ENCODE peak calls at places on chromosomes 5 and 9, in six cellular contexts. One of them, this sample, is unnamed.

GRCh38 chr9:15697459-15697858 is 144.6 kb downstream of the CCDC171 start:
- DNase-seq in testis: no peak
- DNase-seq in HepG2: no peak
- DNase-seq in uterus: no peak
- DNase-seq in HCT116: no peak
- DNase-seq in AG09309: peak; percentile 39
- DNase-seq in this sample: peak; percentile 67

GRCh38 chr9:114023961-114024360 is 54.1 kb downstream of the AMBP start:
- DNase-seq in AG09309: no peak
- DNase-seq in uterus: no peak
- DNase-seq in testis: no peak
- DNase-seq in HCT116: no peak
- DNase-seq in HepG2: no peak
- DNase-seq in this sample: no peak

GRCh38 chr5:96661841-96662724 is at the start of gene CAST:
- DNase-seq in HCT116: peak; percentile 87
- DNase-seq in testis: peak; percentile 92
- DNase-seq in HepG2: peak; percentile 84
- DNase-seq in uterus: peak; percentile 94
- DNase-seq in AG09309: peak; percentile 69
- DNase-seq in this sample: peak; percentile 46

GRCh38 chr9:113309204-113309813 is 6.1 kb upstream of the RNF183 start:
- DNase-seq in AG09309: no peak
- DNase-seq in HepG2: peak; percentile 53
- DNase-seq in uterus: no peak
- DNase-seq in HCT116: peak; percentile 8
- DNase-seq in testis: peak; percentile 48
- DNase-seq in this sample: no peak

GRCh38 chr5:27387535-27388073 is 349.2 kb upstream of the CDH9 start:
- DNase-seq in testis: no peak
- DNase-seq in uterus: no peak
- DNase-seq in HCT116: no peak
- DNase-seq in HepG2: no peak
- DNase-seq in AG09309: no peak
- DNase-seq in this sample: no peak

GRCh38 chr5:52760695-52761366 is 26.9 kb upstream of the ITGA1 start:
- DNase-seq in testis: no peak
- DNase-seq in HepG2: no peak
- DNase-seq in HCT116: no peak
- DNase-seq in uterus: no peak
- DNase-seq in AG09309: no peak
- DNase-seq in this sample: no peak

GRCh38 chr9:126341461-126341860 is 14.8 kb downstream of the MVB12B start:
- DNase-seq in AG09309: no peak
- DNase-seq in HepG2: no peak
- DNase-seq in uterus: no peak
- DNase-seq in HCT116: no peak
- DNase-seq in testis: no peak
- DNase-seq in this sample: no peak

GRCh38 chr5:155101697-155102096 is 88.1 kb downstream of the KIF4B start:
- DNase-seq in testis: no peak
- DNase-seq in uterus: no peak
- DNase-seq in AG09309: no peak
- DNase-seq in HCT116: no peak
- DNase-seq in HepG2: no peak
- DNase-seq in this sample: no peak

GRCh38 chr5:78065663-78066062 is 228.8 kb downstream of the AP3B1 start:
- DNase-seq in uterus: no peak
- DNase-seq in testis: no peak
- DNase-seq in HepG2: no peak
- DNase-seq in HCT116: no peak
- DNase-seq in AG09309: no peak
- DNase-seq in this sample: no peak

GRCh38 chr9:81609782-81610738 is 79.3 kb downstream of the TLE1 start:
- DNase-seq in uterus: no peak
- DNase-seq in HepG2: peak; percentile 94
- DNase-seq in testis: no peak
- DNase-seq in AG09309: no peak
- DNase-seq in HCT116: no peak
- DNase-seq in this sample: no peak

GRCh38 chr9:111843971-111844370 is 49.2 kb upstream of the SHOC1 start:
- DNase-seq in HCT116: no peak
- DNase-seq in uterus: no peak
- DNase-seq in HepG2: no peak
- DNase-seq in AG09309: no peak
- DNase-seq in testis: no peak
- DNase-seq in this sample: no peak

GRCh38 chr5:2423634-2424033 is 327.8 kb downstream of the IRX2 start:
- DNase-seq in testis: no peak
- DNase-seq in HCT116: no peak
- DNase-seq in HepG2: no peak
- DNase-seq in uterus: no peak
- DNase-seq in AG09309: no peak
- DNase-seq in this sample: no peak

GRCh38 chr5:84384604-84385575 is at the start of gene EDIL3:
- DNase-seq in HCT116: no peak
- DNase-seq in testis: peak; percentile 47
- DNase-seq in uterus: peak; percentile 37
- DNase-seq in HepG2: no peak
- DNase-seq in AG09309: no peak
- DNase-seq in this sample: no peak

GRCh38 chr5:40446910-40447309 is 232.8 kb upstream of the PTGER4 start:
- DNase-seq in uterus: no peak
- DNase-seq in HCT116: no peak
- DNase-seq in AG09309: peak; percentile 32
- DNase-seq in testis: no peak
- DNase-seq in HepG2: peak; percentile 73
- DNase-seq in this sample: no peak

GRCh38 chr5:11851965-11852745 is 52.1 kb downstream of the CTNND2 start:
- DNase-seq in HepG2: no peak
- DNase-seq in AG09309: no peak
- DNase-seq in HCT116: no peak
- DNase-seq in testis: no peak
- DNase-seq in uterus: no peak
- DNase-seq in this sample: no peak

GRCh38 chr9:82597225-82598158 is 465.4 kb downstream of the RASEF start:
- DNase-seq in testis: no peak
- DNase-seq in AG09309: no peak
- DNase-seq in HepG2: peak; percentile 78
- DNase-seq in HCT116: no peak
- DNase-seq in uterus: no peak
- DNase-seq in this sample: no peak

DNA sequence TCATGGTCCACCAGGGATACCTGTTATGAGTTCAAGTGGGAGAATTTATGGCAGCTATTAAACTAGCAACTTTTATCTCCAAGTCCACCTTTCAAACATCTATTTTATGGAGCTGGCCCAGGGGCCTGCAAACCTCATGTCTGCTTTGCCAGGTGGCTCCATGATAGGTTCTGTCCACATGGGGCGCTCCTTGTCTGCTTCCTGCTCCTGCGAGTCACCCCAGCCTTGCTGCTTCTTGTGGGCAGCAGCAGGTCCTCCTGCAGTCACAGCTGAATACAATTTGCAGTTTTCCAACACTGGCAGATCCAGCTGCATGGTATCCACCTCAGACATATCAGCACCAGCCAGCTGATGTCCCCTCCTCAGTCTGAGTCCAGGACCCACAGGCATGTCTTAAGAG is 39.6 kb upstream of the FRRS1L start:
- DNase-seq in uterus: no peak
- DNase-seq in HCT116: no peak
- DNase-seq in HepG2: peak; percentile 7
- DNase-seq in testis: no peak
- DNase-seq in AG09309: no peak
- DNase-seq in this sample: no peak
- TF ChIP-seq CTCF in uterus: no peak
- TF ChIP-seq CTCF in HCT116: no peak
- TF ChIP-seq CTCF in HepG2: peak; percentile 14
- TF ChIP-seq CTCF in testis: no peak
- TF ChIP-seq CTCF in AG09309: no peak
- TF ChIP-seq CTCF in this sample: no peak

GRCh38 chr5:171453056-171453725 is 33.7 kb downstream of the FGF18 start:
- DNase-seq in testis: no peak
- DNase-seq in uterus: no peak
- DNase-seq in HepG2: no peak
- DNase-seq in AG09309: no peak
- DNase-seq in HCT116: no peak
- DNase-seq in this sample: no peak

GRCh38 chr5:171450423-171451246 is 31.2 kb downstream of the FGF18 start:
- DNase-seq in HepG2: no peak
- DNase-seq in uterus: peak; percentile 72
- DNase-seq in AG09309: peak; percentile 49
- DNase-seq in testis: peak; percentile 29
- DNase-seq in HCT116: no peak
- DNase-seq in this sample: peak; percentile 5

GRCh38 chr5:171453988-171454387 is 34.5 kb downstream of the FGF18 start:
- DNase-seq in testis: no peak
- DNase-seq in HCT116: no peak
- DNase-seq in uterus: no peak
- DNase-seq in HepG2: no peak
- DNase-seq in AG09309: no peak
- DNase-seq in this sample: no peak

GRCh38 chr5:171449426-171449825 is 30.0 kb downstream of the FGF18 start:
- DNase-seq in AG09309: no peak
- DNase-seq in testis: no peak
- DNase-seq in uterus: no peak
- DNase-seq in HepG2: no peak
- DNase-seq in HCT116: no peak
- DNase-seq in this sample: no peak

GRCh38 chr5:171451421-171451820 is 32.0 kb downstream of the FGF18 start:
- DNase-seq in uterus: no peak
- DNase-seq in HCT116: no peak
- DNase-seq in HepG2: no peak
- DNase-seq in AG09309: no peak
- DNase-seq in testis: no peak
- DNase-seq in this sample: no peak
- H3K4me3 ChIP-seq in uterus: no peak overlapping the region
- H3K4me3 ChIP-seq in HCT116: peak overlapping the region; percentile 58
- H3K4me3 ChIP-seq in HepG2: no peak overlapping the region
- H3K4me3 ChIP-seq in AG09309: peak overlapping the region; percentile 15
- H3K4me3 ChIP-seq in testis: peak overlapping the region; percentile 54
- H3K4me3 ChIP-seq in this sample: no peak overlapping the region

DNA sequence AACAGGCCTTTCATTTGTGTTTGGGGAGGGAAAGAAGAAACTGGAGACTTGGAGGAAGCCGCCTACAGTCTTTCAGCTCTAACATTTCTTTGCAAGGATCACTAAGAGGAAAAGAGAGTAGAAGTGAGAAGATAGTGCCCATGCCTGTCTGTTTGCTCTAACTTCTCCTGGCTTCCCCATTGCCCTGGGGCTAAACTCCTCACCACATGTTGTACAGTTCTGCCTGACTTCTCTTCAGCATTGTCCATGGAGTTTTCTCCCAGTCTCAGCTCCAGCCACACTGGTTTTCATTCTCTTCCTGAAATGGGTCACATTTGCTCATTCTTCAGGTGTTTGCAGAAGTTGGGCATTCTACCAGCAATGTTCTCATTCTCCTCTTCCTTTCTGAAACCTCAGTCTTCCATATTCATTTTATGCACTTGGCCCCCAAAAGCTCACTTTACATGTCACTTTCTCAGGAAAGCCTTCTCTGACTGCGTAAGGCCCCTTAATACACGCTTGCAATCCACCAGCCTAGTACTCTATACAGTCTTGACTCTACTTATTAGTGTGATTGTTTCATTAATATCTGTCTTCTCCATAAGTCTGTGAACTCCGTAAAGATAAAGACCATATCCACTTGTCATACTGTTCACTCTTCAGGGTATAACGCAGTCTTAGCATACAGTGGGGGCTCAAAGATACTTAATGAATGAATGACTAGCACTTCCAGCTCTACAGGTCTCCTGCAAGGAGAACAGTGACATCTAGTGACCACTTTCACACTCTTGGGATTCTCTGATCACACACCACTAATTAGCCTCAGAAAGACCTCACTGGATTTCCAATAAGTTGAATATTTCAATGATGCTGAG is 40.2 kb upstream of the TRIM32 start:
- DNase-seq in testis: no peak
- DNase-seq in HCT116: peak; percentile 24
- DNase-seq in HepG2: peak; percentile 37
- DNase-seq in AG09309: no peak
- DNase-seq in uterus: no peak
- DNase-seq in this sample: no peak
- TF ChIP-seq CTCF in testis: peak; percentile 38
- TF ChIP-seq CTCF in HCT116: peak; percentile 55
- TF ChIP-seq CTCF in HepG2: peak; percentile 72
- TF ChIP-seq CTCF in AG09309: peak; percentile 77
- TF ChIP-seq CTCF in uterus: peak; percentile 70
- TF ChIP-seq CTCF in this sample: peak; percentile 62

GRCh38 chr9:129695870-129696269 is 30.4 kb downstream of the PRRX2 start:
- DNase-seq in AG09309: no peak
- DNase-seq in HCT116: no peak
- DNase-seq in uterus: no peak
- DNase-seq in testis: no peak
- DNase-seq in HepG2: no peak
- DNase-seq in this sample: no peak

GRCh38 chr9:129697956-129698757 is 32.7 kb downstream of the PRRX2 start:
- DNase-seq in uterus: no peak
- DNase-seq in HepG2: no peak
- DNase-seq in testis: no peak
- DNase-seq in HCT116: no peak
- DNase-seq in AG09309: no peak
- DNase-seq in this sample: no peak

GRCh38 chr9:129696803-129697110 is 31.3 kb downstream of the PRRX2 start:
- DNase-seq in uterus: no peak
- DNase-seq in HCT116: no peak
- DNase-seq in HepG2: no peak
- DNase-seq in testis: no peak
- DNase-seq in AG09309: no peak
- DNase-seq in this sample: no peak

GRCh38 chr9:129694265-129694664 is 28.8 kb downstream of the PRRX2 start:
- DNase-seq in AG09309: no peak
- DNase-seq in testis: no peak
- DNase-seq in uterus: no peak
- DNase-seq in HepG2: no peak
- DNase-seq in HCT116: no peak
- DNase-seq in this sample: no peak

DNA sequence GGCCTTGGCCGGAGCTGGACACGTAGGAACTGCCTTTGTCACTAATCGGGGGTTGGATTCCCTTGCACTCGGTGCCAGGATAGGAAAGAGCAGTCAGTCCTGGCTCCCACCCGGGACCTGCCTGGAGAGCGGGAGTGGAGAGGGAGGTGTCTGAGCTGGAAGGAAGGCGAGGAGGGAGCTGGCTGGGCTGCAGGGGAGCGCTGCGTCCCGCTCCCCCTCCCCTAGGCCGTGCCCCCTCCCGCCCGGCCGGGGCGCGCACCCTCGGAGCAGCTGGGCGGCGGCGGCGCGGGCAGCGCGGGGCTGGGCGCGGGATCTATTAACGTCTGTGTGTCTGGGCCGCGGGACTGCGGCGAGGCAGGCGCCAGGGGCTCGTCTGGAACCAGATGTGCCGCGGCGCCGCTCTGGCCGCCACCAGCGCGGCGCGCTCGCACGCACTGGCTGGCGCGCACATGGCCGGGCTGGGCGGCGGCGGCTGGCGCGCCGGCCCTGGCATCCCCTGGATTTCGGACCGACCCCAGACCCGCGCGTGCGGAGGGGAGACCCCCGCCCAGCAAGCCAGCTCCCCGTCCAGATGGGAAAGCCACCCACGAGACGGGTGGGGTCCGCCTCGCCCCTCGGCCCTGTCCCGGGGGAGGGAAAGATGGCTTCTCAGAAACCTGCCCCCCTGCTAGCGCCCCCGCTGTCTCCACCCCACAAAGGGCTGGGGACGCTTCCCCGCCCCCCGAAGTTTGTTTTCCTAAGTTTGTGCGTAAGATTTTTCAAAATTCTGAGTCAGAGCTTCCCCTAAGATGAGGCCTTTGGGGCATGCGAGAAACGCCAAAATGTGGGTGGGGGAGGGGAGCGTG is 31.9 kb downstream of the PRRX2 start:
- DNase-seq in AG09309: no peak
- DNase-seq in HepG2: no peak
- DNase-seq in HCT116: no peak
- DNase-seq in testis: peak; percentile 41
- DNase-seq in uterus: peak; percentile 45
- DNase-seq in this sample: no peak
- H3K4me3 ChIP-seq in AG09309: peak overlapping the region; percentile 37
- H3K4me3 ChIP-seq in HepG2: peak overlapping the region; percentile 13
- H3K4me3 ChIP-seq in HCT116: peak overlapping the region; percentile 65
- H3K4me3 ChIP-seq in testis: peak overlapping the region; percentile 59
- H3K4me3 ChIP-seq in uterus: peak overlapping the region; percentile 36
- H3K4me3 ChIP-seq in this sample: peak overlapping the region; percentile 49

This sample was measured in AG04449.